ENCODE peak calls at places on chromosomes 6 and 20, in five cellular contexts. Q is prostate gland, M is IMR-90, T is astrocyte, U is foreskin fibroblast. K is an unnamed sample.

GRCh38 chr20:38460040-38460623 is 12.5 kb upstream of the RALGAPB start:
- DNase-seq in Q (peak; percentile 50), M (peak; percentile 81), T (peak; percentile 81), U (peak; percentile 62), K (peak; percentile 74)

GRCh38 chr6:74573613-74574012 is 632.2 kb downstream of the COL12A1 start:
- DNase-seq in Q (no peak), M (no peak), T (no peak), U (no peak), K (no peak)

GRCh38 chr20:46013826-46014516 is 5.3 kb downstream of the MMP9 start:
- DNase-seq in Q (no peak), M (peak; percentile 32), T (no peak), U (no peak), K (no peak)

GRCh38 chr6:28634406-28634757 is 108.7 kb downstream of the GPX5 start:
- DNase-seq in Q (no peak), M (no peak), T (no peak), U (no peak), K (no peak)

GRCh38 chr6:158064725-158065251 is 83.1 kb downstream of the SYNJ2 start:
- DNase-seq in Q (no peak), M (no peak), T (no peak), U (no peak), K (no peak)

GRCh38 chr20:50187403-50188051 is 3.1 kb upstream of the CEBPB start:
- DNase-seq in Q (peak; percentile 45), M (peak; percentile 59), T (peak; percentile 51), U (no peak), K (no peak)

GRCh38 chr6:129954749-129955431 is 63.5 kb upstream of the L3MBTL3 start:
- DNase-seq in Q (no peak), M (no peak), T (no peak), U (no peak), K (no peak)

GRCh38 chr20:18019068-18019467 is 38.6 kb downstream of the OVOL2 start:
- DNase-seq in Q (no peak), M (peak; percentile 4), T (no peak), U (no peak), K (no peak)

GRCh38 chr6:121816361-121816760 is 380.9 kb downstream of the GJA1 start:
- DNase-seq in Q (no peak), M (no peak), T (no peak), U (peak; percentile 48), K (no peak)

GRCh38 chr6:82818727-82819126 is 246.9 kb downstream of the UBE3D start:
- DNase-seq in Q (no peak), M (peak; percentile 70), T (peak; percentile 77), U (peak; percentile 28), K (no peak)

GRCh38 chr6:1856381-1856780 is 246.7 kb downstream of the FOXC1 start:
- DNase-seq in Q (peak; percentile 45), M (peak; percentile 75), T (peak; percentile 17), U (peak; percentile 53), K (peak; percentile 78)

GRCh38 chr6:128827675-128828464 is 55.1 kb upstream of the LAMA2 start:
- DNase-seq in Q (no peak), M (peak; percentile 73), T (peak; percentile 42), U (no peak), K (no peak)

GRCh38 chr6:117547688-117548621 is 54.4 kb downstream of the GOPC start:
- DNase-seq in Q (peak; percentile 42), M (peak; percentile 54), T (peak; percentile 58), U (peak; percentile 59), K (no peak)

GRCh38 chr20:58636396-58636982 is 14.6 kb upstream of the STX16 start:
- DNase-seq in Q (no peak), M (no peak), T (no peak), U (no peak), K (no peak)

GRCh38 chr20:38325167-38325566 is 21.1 kb upstream of the LBP start:
- DNase-seq in Q (no peak), M (no peak), T (no peak), U (no peak), K (no peak)

GRCh38 chr20:4227085-4227821 is 211.9 kb upstream of the RNF24 start:
- DNase-seq in Q (no peak), M (peak; percentile 73), T (peak; percentile 66), U (peak; percentile 80), K (no peak)

GRCh38 chr6:20319520-20320357 is 81.9 kb upstream of the E2F3 start:
- DNase-seq in Q (no peak), M (no peak), T (no peak), U (no peak), K (no peak)

GRCh38 chr6:135503703-135504475 is 6.3 kb upstream of the AHI1 start:
- DNase-seq in Q (no peak), M (peak; percentile 54), T (no peak), U (no peak), K (no peak)

GRCh38 chr6:88619951-88620350 is 343.5 kb downstream of the RNGTT start:
- DNase-seq in Q (no peak), M (no peak), T (no peak), U (no peak), K (no peak)

GRCh38 chr6:35852994-35853393 is 47.8 kb downstream of the LHFPL5 start:
- DNase-seq in Q (no peak), M (no peak), T (no peak), U (no peak), K (no peak)

GRCh38 chr20:51396365-51396909 is 146.1 kb downstream of the NFATC2 start:
- DNase-seq in Q (no peak), M (no peak), T (no peak), U (no peak), K (no peak)

GRCh38 chr6:87832025-87832825 is 130.2 kb upstream of the AKIRIN2 start:
- DNase-seq in Q (no peak), M (peak; percentile 30), T (peak; percentile 19), U (peak; percentile 4), K (no peak)

GRCh38 chr20:47212606-47213207 is 143.8 kb downstream of the ZMYND8 start:
- DNase-seq in Q (no peak), M (no peak), T (no peak), U (no peak), K (no peak)

GRCh38 chr6:83273596-83273995 is 80.4 kb downstream of the RWDD2A start:
- DNase-seq in Q (no peak), M (peak; percentile 72), T (peak; percentile 7), U (peak; percentile 16), K (no peak)

GRCh38 chr6:42163941-42164340 is 9.2 kb upstream of the GUCA1A start:
- DNase-seq in Q (no peak), M (peak; percentile 65), T (peak; percentile 29), U (no peak), K (no peak)

GRCh38 chr20:2533118-2533517 is 3.3 kb upstream of the TMC2 start:
- DNase-seq in Q (no peak), M (no peak), T (no peak), U (no peak), K (no peak)

GRCh38 chr6:169545956-169546355 is 155.9 kb downstream of the WDR27 start:
- DNase-seq in Q (no peak), M (peak; percentile 62), T (peak; percentile 84), U (no peak), K (no peak)

GRCh38 chr20:36629719-36630340 is 16.2 kb downstream of the SLA2 start:
- DNase-seq in Q (no peak), M (no peak), T (no peak), U (no peak), K (no peak)

GRCh38 chr6:145044606-145045275 is 690.6 kb downstream of the EPM2A start:
- DNase-seq in Q (no peak), M (peak; percentile 87), T (peak; percentile 55), U (peak; percentile 90), K (no peak)

GRCh38 chr6:36625161-36625919 is 31.2 kb downstream of the SRSF3 start:
- DNase-seq in Q (no peak), M (peak; percentile 79), T (peak; percentile 71), U (peak; percentile 70), K (no peak)

GRCh38 chr20:22556565-22557056 is 27.8 kb downstream of the FOXA2 start:
- DNase-seq in Q (no peak), M (no peak), T (no peak), U (no peak), K (no peak)

DNA sequence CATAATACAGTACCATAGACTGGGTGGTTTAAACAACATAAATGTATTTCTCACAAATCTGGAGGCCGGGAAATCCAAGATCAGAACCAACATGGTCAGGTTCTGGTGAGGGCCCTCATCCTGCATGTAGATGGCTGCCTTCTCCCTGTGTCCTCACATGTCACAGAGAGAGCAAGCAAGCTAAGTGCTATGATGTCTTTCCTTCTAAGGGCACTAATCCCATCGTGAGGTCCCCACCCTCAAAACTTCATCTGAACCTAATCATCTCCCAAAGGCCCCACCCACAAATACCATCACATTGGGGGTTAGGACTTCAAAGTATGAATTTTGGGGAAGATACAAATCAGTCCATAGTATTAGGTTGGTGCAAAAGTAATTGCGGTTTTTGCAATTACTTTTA is 56.8 kb downstream of the CCDC170 start:
- DNase-seq in Q (no peak), M (no peak), T (no peak), U (no peak), K (no peak)
- TF ChIP-seq CTCF in Q (no peak), M (no peak), T (no peak), U (no peak), K (no peak)

GRCh38 chr6:34525431-34526175 is 30.5 kb downstream of the SPDEF start:
- DNase-seq in Q (no peak), M (no peak), T (no peak), U (no peak), K (no peak)

GRCh38 chr6:34526992-34527728 is 29.0 kb downstream of the SPDEF start:
- DNase-seq in Q (peak; percentile 95), M (peak; percentile 83), T (peak; percentile 67), U (peak; percentile 85), K (peak; percentile 87)

GRCh38 chr6:34527751-34528670 is 28.1 kb downstream of the SPDEF start:
- DNase-seq in Q (no peak), M (no peak), T (no peak), U (no peak), K (no peak)

GRCh38 chr6:34524989-34525388 is 31.1 kb downstream of the SPDEF start:
- DNase-seq in Q (no peak), M (no peak), T (no peak), U (no peak), K (no peak)

GRCh38 chr6:34526241-34526972 is 29.7 kb downstream of the SPDEF start:
- DNase-seq in Q (no peak), M (no peak), T (no peak), U (no peak), K (no peak)
- H3K4me3 ChIP-seq in Q (peak overlapping the region; percentile 11), M (peak overlapping the region; percentile 48), T (peak overlapping the region; percentile 33), U (peak overlapping the region; percentile 42), K (no peak overlapping the region)

GRCh38 chr6:155580904-155581303 is 125.3 kb upstream of the NOX3 start:
- DNase-seq in Q (no peak), M (no peak), T (no peak), U (no peak), K (no peak)
- TF ChIP-seq CTCF in Q (no peak), M (peak; percentile 4), T (no peak), U (peak; percentile 4), K (no peak)

GRCh38 chr6:37983720-37984501 is 164.4 kb downstream of the ZFAND3 start:
- DNase-seq in Q (no peak), M (no peak), T (no peak), U (no peak), K (no peak)
- H3K4me3 ChIP-seq in Q (no peak overlapping the region), M (no peak overlapping the region), T (no peak overlapping the region), U (no peak overlapping the region), K (no peak overlapping the region)

GRCh38 chr6:151093706-151094105 is 146.1 kb upstream of the AKAP12 start:
- DNase-seq in Q (no peak), M (no peak), T (no peak), U (no peak), K (no peak)
- TF ChIP-seq CTCF in Q (no peak), M (no peak), T (no peak), U (no peak), K (no peak)